ENCODE peak calls at places on chromosomes 6 and 20, in eight cellular contexts. J, M, H, B, I, Y, L and X are unnamed samples.

GRCh38 chr6:25094726-25095125 is 159.0 kb upstream of the RIPOR2 start:
- DNase-seq in J (no peak), M (no peak), H (no peak), B (no peak), I (no peak), Y (no peak), L (no peak), X (no peak)

GRCh38 chr6:14046476-14047068 is 71.0 kb upstream of the CD83 start:
- DNase-seq in J (peak), M (peak), H (peak), B (peak), I (peak), Y (peak), L (peak), X (peak)

GRCh38 chr6:145872669-145873068 is 58.1 kb upstream of the FBXO30 start:
- DNase-seq in J (no peak), M (no peak), H (no peak), B (no peak), I (no peak), Y (no peak), L (no peak), X (no peak)

GRCh38 chr6:112443118-112443641 is 96.0 kb downstream of the RFPL4B start:
- DNase-seq in J (no peak), M (no peak), H (no peak), B (no peak), I (no peak), Y (no peak), L (no peak), X (no peak)

GRCh38 chr6:104527761-104528415 is 331.8 kb downstream of the HACE1 start:
- DNase-seq in J (no peak), M (no peak), H (no peak), B (peak), I (no peak), Y (peak), L (peak), X (peak)

GRCh38 chr20:51156796-51157119 is 133.9 kb upstream of the KCNG1 start:
- DNase-seq in J (no peak), M (no peak), H (no peak), B (no peak), I (no peak), Y (no peak), L (no peak), X (no peak)

GRCh38 chr6:137271245-137272183 is 52.3 kb upstream of the IFNGR1 start:
- DNase-seq in J (no peak), M (peak), H (peak), B (peak), I (no peak), Y (peak), L (peak), X (peak)

GRCh38 chr6:14601490-14601889 is 483.9 kb downstream of the CD83 start:
- DNase-seq in J (no peak), M (no peak), H (no peak), B (no peak), I (no peak), Y (no peak), L (peak), X (no peak)

GRCh38 chr6:168713013-168713412 is 272.0 kb downstream of the SMOC2 start:
- DNase-seq in J (no peak), M (no peak), H (no peak), B (no peak), I (no peak), Y (no peak), L (no peak), X (no peak)

GRCh38 chr6:48278261-48278660 is 167.3 kb upstream of the PTCHD4 start:
- DNase-seq in J (no peak), M (no peak), H (no peak), B (no peak), I (no peak), Y (no peak), L (no peak), X (no peak)

GRCh38 chr20:1741309-1742048 is 83.9 kb upstream of the SIRPG start:
- DNase-seq in J (no peak), M (no peak), H (no peak), B (no peak), I (no peak), Y (no peak), L (no peak), X (no peak)

GRCh38 chr6:16758163-16758975 is 2.9 kb downstream of the ATXN1 start:
- DNase-seq in J (no peak), M (no peak), H (no peak), B (no peak), I (peak), Y (no peak), L (peak), X (no peak)

GRCh38 chr20:58407966-58408557 is 19.0 kb downstream of the VAPB start:
- DNase-seq in J (no peak), M (peak), H (no peak), B (peak), I (no peak), Y (no peak), L (no peak), X (no peak)

GRCh38 chr6:143267740-143268139 is 182.8 kb downstream of the ADAT2 start:
- DNase-seq in J (no peak), M (no peak), H (no peak), B (no peak), I (no peak), Y (no peak), L (no peak), X (no peak)

GRCh38 chr6:134753001-134753400 is 196.9 kb downstream of the ALDH8A1 start:
- DNase-seq in J (no peak), M (no peak), H (no peak), B (no peak), I (no peak), Y (no peak), L (no peak), X (no peak)

GRCh38 chr20:5703542-5704215 is 46.5 kb upstream of the SHLD1 start:
- DNase-seq in J (no peak), M (no peak), H (no peak), B (no peak), I (no peak), Y (no peak), L (peak), X (no peak)

GRCh38 chr6:13336553-13336952 is 8.2 kb upstream of the TBC1D7 start:
- DNase-seq in J (peak), M (peak), H (peak), B (peak), I (peak), Y (peak), L (peak), X (peak)

GRCh38 chr6:129510930-129511329 is 199.0 kb downstream of the ARHGAP18 start:
- DNase-seq in J (no peak), M (no peak), H (no peak), B (no peak), I (no peak), Y (no peak), L (no peak), X (no peak)

GRCh38 chr6:52000064-52000463 is 87.3 kb downstream of the PKHD1 start:
- DNase-seq in J (no peak), M (no peak), H (no peak), B (peak), I (no peak), Y (no peak), L (no peak), X (no peak)

GRCh38 chr6:158938811-158939254 is 61.2 kb downstream of the RSPH3 start:
- DNase-seq in J (no peak), M (no peak), H (no peak), B (no peak), I (peak), Y (peak), L (no peak), X (peak)

GRCh38 chr20:35866446-35867202 is 87.7 kb downstream of the SCAND1 start:
- DNase-seq in J (no peak), M (no peak), H (no peak), B (no peak), I (no peak), Y (no peak), L (no peak), X (peak)

GRCh38 chr6:111484655-111484974 is 1.6 kb upstream of the REV3L start:
- DNase-seq in J (no peak), M (no peak), H (no peak), B (no peak), I (no peak), Y (no peak), L (no peak), X (no peak)

GRCh38 chr6:55868910-55869479 is 6.4 kb downstream of the BMP5 start:
- DNase-seq in J (peak), M (no peak), H (peak), B (peak), I (no peak), Y (no peak), L (no peak), X (no peak)

GRCh38 chr6:36839819-36840379 is 655 bp upstream of the CPNE5 start:
- DNase-seq in J (no peak), M (peak), H (no peak), B (no peak), I (peak), Y (peak), L (no peak), X (peak)

GRCh38 chr6:44255848-44256247 is 1.5 kb downstream of the SLC35B2 start:
- DNase-seq in J (no peak), M (no peak), H (no peak), B (no peak), I (no peak), Y (no peak), L (no peak), X (no peak)

GRCh38 chr6:3233321-3233720 is 5.9 kb upstream of the TUBB2B start:
- DNase-seq in J (no peak), M (no peak), H (no peak), B (no peak), I (no peak), Y (no peak), L (no peak), X (no peak)

GRCh38 chr6:161242779-161243693 is 30.8 kb downstream of the AGPAT4 start:
- DNase-seq in J (no peak), M (peak), H (no peak), B (no peak), I (no peak), Y (peak), L (no peak), X (peak)

GRCh38 chr20:34560141-34560523 is 1.6 kb downstream of the MAP1LC3A start:
- DNase-seq in J (no peak), M (no peak), H (no peak), B (no peak), I (no peak), Y (no peak), L (no peak), X (no peak)

GRCh38 chr6:154933181-154933827 is 61.8 kb upstream of the TIAM2 start:
- DNase-seq in J (no peak), M (no peak), H (no peak), B (no peak), I (no peak), Y (no peak), L (no peak), X (no peak)

GRCh38 chr20:35453647-35454046 is 1.8 kb upstream of the CEP250 start:
- DNase-seq in J (no peak), M (no peak), H (no peak), B (no peak), I (no peak), Y (no peak), L (no peak), X (no peak)

GRCh38 chr6:87789198-87789899 is 87.3 kb upstream of the AKIRIN2 start:
- DNase-seq in J (peak), M (no peak), H (peak), B (peak), I (no peak), Y (peak), L (no peak), X (peak)

GRCh38 chr6:4133941-4134838 is 1.2 kb downstream of the ECI2 start:
- DNase-seq in J (no peak), M (no peak), H (no peak), B (peak), I (no peak), Y (no peak), L (peak), X (peak)

GRCh38 chr20:61806995-61807394 is 258.7 kb downstream of the TAF4 start:
- DNase-seq in J (no peak), M (no peak), H (no peak), B (no peak), I (no peak), Y (no peak), L (no peak), X (no peak)

GRCh38 chr20:11492391-11492790 is 425.3 kb upstream of the BTBD3 start:
- DNase-seq in J (no peak), M (no peak), H (no peak), B (no peak), I (no peak), Y (no peak), L (no peak), X (no peak)

GRCh38 chr6:119565893-119566292 is 216.3 kb upstream of the MAN1A1 start:
- DNase-seq in J (no peak), M (no peak), H (no peak), B (no peak), I (no peak), Y (no peak), L (no peak), X (no peak)

GRCh38 chr6:25602680-25602982 is 49.4 kb upstream of the SCGN start:
- DNase-seq in J (no peak), M (no peak), H (no peak), B (no peak), I (no peak), Y (no peak), L (no peak), X (no peak)

GRCh38 chr6:87494761-87495422 is 22.1 kb downstream of the SLC35A1 start:
- DNase-seq in J (no peak), M (no peak), H (no peak), B (no peak), I (no peak), Y (no peak), L (no peak), X (no peak)

GRCh38 chr6:157756708-157757429 is 66.2 kb upstream of the SNX9 start:
- DNase-seq in J (peak), M (peak), H (peak), B (peak), I (peak), Y (peak), L (peak), X (peak)

GRCh38 chr6:167152858-167153257 is 4.9 kb downstream of the GPR31 start:
- DNase-seq in J (no peak), M (peak), H (no peak), B (no peak), I (no peak), Y (no peak), L (no peak), X (no peak)

GRCh38 chr20:44115181-44115580 is 71.8 kb downstream of the JPH2 start:
- DNase-seq in J (no peak), M (no peak), H (no peak), B (no peak), I (no peak), Y (no peak), L (no peak), X (no peak)